ENCODE peak calls at places on chromosomes 6 and 20, in nine cellular contexts. One of them, this sample, is unnamed.

GRCh38 chr6:37492236-37493046 is 7.3 kb downstream of the CCDC167 start:
- DNase-seq in heart left ventricle: no peak
- DNase-seq in ovary: no peak
- DNase-seq in suprapubic skin: no peak
- DNase-seq in uterus: no peak
- DNase-seq in HepG2: no peak
- DNase-seq in tibial nerve: no peak
- DNase-seq in IMR-90: no peak
- DNase-seq in A549: no peak
- DNase-seq in this sample: no peak

GRCh38 chr6:84663866-84664265 is 100.5 kb downstream of the TBX18 start:
- DNase-seq in heart left ventricle: no peak
- DNase-seq in ovary: no peak
- DNase-seq in suprapubic skin: no peak
- DNase-seq in uterus: no peak
- DNase-seq in HepG2: no peak
- DNase-seq in tibial nerve: no peak
- DNase-seq in IMR-90: no peak
- DNase-seq in A549: no peak
- DNase-seq in this sample: no peak

GRCh38 chr6:38789256-38789655 is 74.1 kb downstream of the DNAH8 start:
- DNase-seq in heart left ventricle: no peak
- DNase-seq in ovary: no peak
- DNase-seq in suprapubic skin: no peak
- DNase-seq in uterus: no peak
- DNase-seq in HepG2: no peak
- DNase-seq in tibial nerve: no peak
- DNase-seq in IMR-90: no peak
- DNase-seq in A549: no peak
- DNase-seq in this sample: no peak

GRCh38 chr6:17871836-17872235 is 115.6 kb downstream of the KIF13A start:
- DNase-seq in heart left ventricle: no peak
- DNase-seq in ovary: no peak
- DNase-seq in suprapubic skin: no peak
- DNase-seq in uterus: no peak
- DNase-seq in HepG2: no peak
- DNase-seq in tibial nerve: no peak
- DNase-seq in IMR-90: no peak
- DNase-seq in A549: no peak
- DNase-seq in this sample: no peak

GRCh38 chr6:43355862-43356590 is 13.4 kb downstream of the ZNF318 start:
- DNase-seq in heart left ventricle: no peak
- DNase-seq in ovary: no peak
- DNase-seq in suprapubic skin: no peak
- DNase-seq in uterus: no peak
- DNase-seq in HepG2: peak; percentile 64
- DNase-seq in tibial nerve: no peak
- DNase-seq in IMR-90: peak; percentile 15
- DNase-seq in A549: peak; percentile 7
- DNase-seq in this sample: no peak

GRCh38 chr6:144321839-144322591 is 36.9 kb downstream of the UTRN start:
- DNase-seq in heart left ventricle: no peak
- DNase-seq in ovary: no peak
- DNase-seq in suprapubic skin: no peak
- DNase-seq in uterus: no peak
- DNase-seq in HepG2: no peak
- DNase-seq in tibial nerve: no peak
- DNase-seq in IMR-90: peak; percentile 65
- DNase-seq in A549: no peak
- DNase-seq in this sample: no peak

GRCh38 chr6:166957087-166957804 is 896 bp upstream of the RNASET2 start:
- DNase-seq in heart left ventricle: peak; percentile 70
- DNase-seq in ovary: peak; percentile 68
- DNase-seq in suprapubic skin: no peak
- DNase-seq in uterus: peak; percentile 44
- DNase-seq in HepG2: peak; percentile 87
- DNase-seq in tibial nerve: peak; percentile 26
- DNase-seq in IMR-90: no peak
- DNase-seq in A549: no peak
- DNase-seq in this sample: peak; percentile 61

GRCh38 chr20:44019638-44020335 is 105.1 kb downstream of the TOX2 start:
- DNase-seq in heart left ventricle: no peak
- DNase-seq in ovary: no peak
- DNase-seq in suprapubic skin: peak; percentile 54
- DNase-seq in uterus: no peak
- DNase-seq in HepG2: no peak
- DNase-seq in tibial nerve: no peak
- DNase-seq in IMR-90: peak; percentile 23
- DNase-seq in A549: no peak
- DNase-seq in this sample: no peak

GRCh38 chr6:25582101-25582500 is 69.9 kb upstream of the SCGN start:
- DNase-seq in heart left ventricle: no peak
- DNase-seq in ovary: no peak
- DNase-seq in suprapubic skin: no peak
- DNase-seq in uterus: no peak
- DNase-seq in HepG2: no peak
- DNase-seq in tibial nerve: no peak
- DNase-seq in IMR-90: no peak
- DNase-seq in A549: no peak
- DNase-seq in this sample: no peak

GRCh38 chr6:6479706-6480250 is 108.7 kb upstream of the LY86 start:
- DNase-seq in heart left ventricle: no peak
- DNase-seq in ovary: no peak
- DNase-seq in suprapubic skin: no peak
- DNase-seq in uterus: no peak
- DNase-seq in HepG2: no peak
- DNase-seq in tibial nerve: no peak
- DNase-seq in IMR-90: no peak
- DNase-seq in A549: no peak
- DNase-seq in this sample: no peak

DNA sequence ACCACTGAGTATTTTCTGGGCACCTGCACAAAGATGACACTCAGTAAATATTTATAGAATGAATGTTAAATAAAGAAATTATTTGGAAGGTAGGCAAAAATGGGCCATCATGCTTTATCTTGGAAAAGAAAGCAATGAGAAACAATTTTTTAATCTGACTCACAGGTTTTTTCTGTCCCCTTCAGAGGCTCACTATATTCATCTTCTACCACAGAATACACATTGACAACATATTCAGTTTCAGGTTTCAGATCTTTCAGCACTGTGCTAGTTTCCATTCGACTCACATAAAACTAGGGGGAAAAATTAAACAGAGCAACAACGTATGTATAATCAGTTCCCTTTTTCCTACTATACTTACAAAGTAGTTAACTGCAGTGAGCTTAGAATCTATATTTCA is 58.3 kb downstream of the COL12A1 start:
- DNase-seq in heart left ventricle: no peak
- DNase-seq in ovary: no peak
- DNase-seq in suprapubic skin: no peak
- DNase-seq in uterus: no peak
- DNase-seq in HepG2: no peak
- DNase-seq in tibial nerve: no peak
- DNase-seq in IMR-90: peak; percentile 81
- DNase-seq in A549: no peak
- DNase-seq in this sample: no peak
- TF ChIP-seq POLR2A in heart left ventricle: no peak
- TF ChIP-seq POLR2A in ovary: no peak
- TF ChIP-seq POLR2A in suprapubic skin: no peak
- TF ChIP-seq POLR2A in uterus: no peak
- TF ChIP-seq POLR2A in HepG2: no peak
- TF ChIP-seq POLR2A in tibial nerve: no peak
- TF ChIP-seq POLR2A in IMR-90: no peak
- TF ChIP-seq POLR2A in A549: no peak
- TF ChIP-seq POLR2A in this sample: no peak

GRCh38 chr6:32191696-32192607 is 491 bp downstream of the GPSM3 start:
- DNase-seq in heart left ventricle: no peak
- DNase-seq in ovary: peak; percentile 51
- DNase-seq in suprapubic skin: no peak
- DNase-seq in uterus: no peak
- DNase-seq in HepG2: no peak
- DNase-seq in tibial nerve: no peak
- DNase-seq in IMR-90: no peak
- DNase-seq in A549: no peak
- DNase-seq in this sample: no peak

GRCh38 chr6:32190946-32191677 is 1.1 kb upstream of the PBX2 start:
- DNase-seq in heart left ventricle: no peak
- DNase-seq in ovary: peak; percentile 53
- DNase-seq in suprapubic skin: no peak
- DNase-seq in uterus: no peak
- DNase-seq in HepG2: no peak
- DNase-seq in tibial nerve: no peak
- DNase-seq in IMR-90: no peak
- DNase-seq in A549: no peak
- DNase-seq in this sample: no peak

GRCh38 chr6:32189082-32189741 is 790 bp downstream of the PBX2 start:
- DNase-seq in heart left ventricle: no peak
- DNase-seq in ovary: no peak
- DNase-seq in suprapubic skin: no peak
- DNase-seq in uterus: no peak
- DNase-seq in HepG2: no peak
- DNase-seq in tibial nerve: no peak
- DNase-seq in IMR-90: no peak
- DNase-seq in A549: no peak
- DNase-seq in this sample: no peak

GRCh38 chr6:32189742-32190053 is 304 bp downstream of the PBX2 start:
- DNase-seq in heart left ventricle: no peak
- DNase-seq in ovary: peak; percentile 80
- DNase-seq in suprapubic skin: no peak
- DNase-seq in uterus: peak; percentile 57
- DNase-seq in HepG2: no peak
- DNase-seq in tibial nerve: no peak
- DNase-seq in IMR-90: no peak
- DNase-seq in A549: no peak
- DNase-seq in this sample: no peak

GRCh38 chr6:32190054-32190945 is at the start of gene PBX2:
- DNase-seq in heart left ventricle: peak; percentile 95
- DNase-seq in ovary: peak; percentile 90
- DNase-seq in suprapubic skin: peak; percentile 95
- DNase-seq in uterus: peak; percentile 91
- DNase-seq in HepG2: peak; percentile 87
- DNase-seq in tibial nerve: peak; percentile 92
- DNase-seq in IMR-90: peak; percentile 89
- DNase-seq in A549: peak; percentile 53
- DNase-seq in this sample: peak; percentile 89
- TF ChIP-seq POLR2A in heart left ventricle: peak; percentile 83
- TF ChIP-seq POLR2A in ovary: peak; percentile 87
- TF ChIP-seq POLR2A in suprapubic skin: peak; percentile 56
- TF ChIP-seq POLR2A in uterus: peak; percentile 96
- TF ChIP-seq POLR2A in HepG2: peak; percentile 45
- TF ChIP-seq POLR2A in tibial nerve: peak; percentile 95
- TF ChIP-seq POLR2A in IMR-90: peak; percentile 23
- TF ChIP-seq POLR2A in A549: peak; percentile 26
- TF ChIP-seq POLR2A in this sample: no peak

DNA sequence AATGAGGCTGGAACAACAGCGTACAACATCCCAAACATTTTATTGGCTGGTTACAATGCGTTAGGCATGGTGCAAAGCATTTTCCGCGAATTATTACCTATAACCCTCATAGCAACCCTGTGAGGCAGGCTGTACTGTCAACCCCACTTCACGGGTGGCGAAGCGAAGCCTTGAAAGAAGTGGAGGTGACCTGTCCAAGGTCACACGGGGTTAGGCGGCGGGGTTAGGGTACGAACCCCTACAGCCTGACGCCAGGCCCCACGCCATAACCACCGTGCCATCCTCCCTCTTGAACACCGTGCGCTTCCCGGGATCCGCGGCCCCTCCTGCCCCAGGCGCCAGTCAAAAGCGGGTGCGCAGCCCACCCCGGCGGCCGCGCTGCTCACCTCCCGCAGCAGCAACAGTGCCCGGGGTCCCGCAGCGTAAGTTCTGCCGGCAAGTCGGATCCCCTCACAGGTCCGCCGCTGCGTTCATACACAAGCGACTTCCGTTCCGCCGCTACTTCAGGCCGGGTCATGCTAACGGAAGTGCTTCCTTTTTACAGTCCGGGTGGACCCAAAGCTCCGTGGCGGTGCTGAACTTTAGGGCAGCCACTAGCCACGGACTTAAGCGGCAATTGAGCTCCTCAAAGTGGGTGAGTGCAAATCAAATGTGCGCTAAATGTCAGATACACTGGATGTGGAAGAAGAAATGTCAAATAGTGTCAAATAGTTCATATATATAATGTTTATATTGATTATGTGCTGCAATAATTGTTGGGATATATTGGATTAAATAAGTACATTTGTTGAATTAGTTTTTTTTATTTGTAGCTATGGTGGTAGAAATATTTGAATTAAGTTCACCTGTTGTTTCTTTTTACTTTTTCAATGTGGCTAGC is at the start of gene CDK5RAP1:
- DNase-seq in heart left ventricle: peak; percentile 90
- DNase-seq in ovary: peak; percentile 85
- DNase-seq in suprapubic skin: peak; percentile 95
- DNase-seq in uterus: peak; percentile 84
- DNase-seq in HepG2: peak; percentile 93
- DNase-seq in tibial nerve: peak; percentile 72
- DNase-seq in IMR-90: peak; percentile 93
- DNase-seq in A549: peak; percentile 79
- DNase-seq in this sample: peak; percentile 90
- TF ChIP-seq POLR2A in heart left ventricle: peak; percentile 42
- TF ChIP-seq POLR2A in ovary: peak; percentile 49
- TF ChIP-seq POLR2A in suprapubic skin: peak; percentile 23
- TF ChIP-seq POLR2A in uterus: no peak
- TF ChIP-seq POLR2A in HepG2: peak; percentile 91
- TF ChIP-seq POLR2A in tibial nerve: peak; percentile 38
- TF ChIP-seq POLR2A in IMR-90: peak; percentile 44
- TF ChIP-seq POLR2A in A549: peak; percentile 90
- TF ChIP-seq POLR2A in this sample: no peak

GRCh38 chr20:47354388-47354709 is 2.1 kb downstream of the ZMYND8 start:
- DNase-seq in heart left ventricle: no peak
- DNase-seq in ovary: no peak
- DNase-seq in suprapubic skin: no peak
- DNase-seq in uterus: no peak
- DNase-seq in HepG2: no peak
- DNase-seq in tibial nerve: no peak
- DNase-seq in IMR-90: no peak
- DNase-seq in A549: no peak
- DNase-seq in this sample: no peak

GRCh38 chr20:47355489-47356219 is 845 bp downstream of the ZMYND8 start:
- DNase-seq in heart left ventricle: no peak
- DNase-seq in ovary: no peak
- DNase-seq in suprapubic skin: no peak
- DNase-seq in uterus: no peak
- DNase-seq in HepG2: no peak
- DNase-seq in tibial nerve: no peak
- DNase-seq in IMR-90: no peak
- DNase-seq in A549: no peak
- DNase-seq in this sample: no peak

GRCh38 chr20:47356220-47356525 is 326 bp downstream of the ZMYND8 start:
- DNase-seq in heart left ventricle: no peak
- DNase-seq in ovary: no peak
- DNase-seq in suprapubic skin: no peak
- DNase-seq in uterus: no peak
- DNase-seq in HepG2: no peak
- DNase-seq in tibial nerve: no peak
- DNase-seq in IMR-90: no peak
- DNase-seq in A549: no peak
- DNase-seq in this sample: no peak

GRCh38 chr20:47353697-47354387 is 2.7 kb downstream of the ZMYND8 start:
- DNase-seq in heart left ventricle: no peak
- DNase-seq in ovary: no peak
- DNase-seq in suprapubic skin: no peak
- DNase-seq in uterus: no peak
- DNase-seq in HepG2: no peak
- DNase-seq in tibial nerve: no peak
- DNase-seq in IMR-90: no peak
- DNase-seq in A549: no peak
- DNase-seq in this sample: no peak

GRCh38 chr20:47354710-47355488 is 1.6 kb downstream of the ZMYND8 start:
- DNase-seq in heart left ventricle: no peak
- DNase-seq in ovary: no peak
- DNase-seq in suprapubic skin: no peak
- DNase-seq in uterus: no peak
- DNase-seq in HepG2: peak; percentile 70
- DNase-seq in tibial nerve: no peak
- DNase-seq in IMR-90: peak; percentile 71
- DNase-seq in A549: no peak
- DNase-seq in this sample: no peak
- TF ChIP-seq POLR2A in heart left ventricle: no peak
- TF ChIP-seq POLR2A in ovary: no peak
- TF ChIP-seq POLR2A in suprapubic skin: no peak
- TF ChIP-seq POLR2A in uterus: no peak
- TF ChIP-seq POLR2A in HepG2: peak; percentile 32
- TF ChIP-seq POLR2A in tibial nerve: no peak
- TF ChIP-seq POLR2A in IMR-90: no peak
- TF ChIP-seq POLR2A in A549: no peak
- TF ChIP-seq POLR2A in this sample: no peak

This sample was measured in stomach.